ENCODE peak calls at places on chromosomes 11 and 22, in seven cellular contexts. One of them, this sample, is unnamed.
A peak's percentile ranks its signal among the peaks of the same experiment; 100 is the strongest.

GRCh38 chr22:24097961-24098391 is 83.3 kb upstream of the SUSD2 start:
- DNase-seq in neural progenitor cell: no peak
- DNase-seq in left lung: no peak
- DNase-seq in esophagus muscularis mucosa: no peak
- DNase-seq in CD4-positive, CD25-positive, alpha-beta regulatory T cell: no peak
- DNase-seq in A549: no peak
- DNase-seq in lung: no peak
- DNase-seq in this sample: no peak

GRCh38 chr11:66363187-66363601 is 8.4 kb downstream of the SLC29A2 start:
- DNase-seq in A549: no peak
- DNase-seq in CD4-positive, CD25-positive, alpha-beta regulatory T cell: no peak
- DNase-seq in neural progenitor cell: no peak
- DNase-seq in lung: peak; percentile 83
- DNase-seq in left lung: peak; percentile 86
- DNase-seq in esophagus muscularis mucosa: no peak
- DNase-seq in this sample: no peak

GRCh38 chr22:35301370-35301874 is 1.7 kb downstream of the TOM1 start:
- DNase-seq in A549: peak; percentile 44
- DNase-seq in lung: peak; percentile 80
- DNase-seq in left lung: peak; percentile 87
- DNase-seq in neural progenitor cell: no peak
- DNase-seq in esophagus muscularis mucosa: no peak
- DNase-seq in CD4-positive, CD25-positive, alpha-beta regulatory T cell: no peak
- DNase-seq in this sample: no peak

GRCh38 chr11:9367551-9367950 is 16.9 kb upstream of the IPO7 start:
- DNase-seq in neural progenitor cell: no peak
- DNase-seq in CD4-positive, CD25-positive, alpha-beta regulatory T cell: no peak
- DNase-seq in left lung: no peak
- DNase-seq in A549: no peak
- DNase-seq in lung: no peak
- DNase-seq in esophagus muscularis mucosa: no peak
- DNase-seq in this sample: no peak

GRCh38 chr22:50199836-50200332 is 927 bp upstream of the SELENOO start:
- DNase-seq in neural progenitor cell: peak; percentile 61
- DNase-seq in A549: no peak
- DNase-seq in esophagus muscularis mucosa: no peak
- DNase-seq in lung: no peak
- DNase-seq in CD4-positive, CD25-positive, alpha-beta regulatory T cell: no peak
- DNase-seq in left lung: no peak
- DNase-seq in this sample: no peak

GRCh38 chr11:16001899-16002426 is 354.4 kb downstream of the SOX6 start:
- DNase-seq in esophagus muscularis mucosa: no peak
- DNase-seq in A549: peak; percentile 4
- DNase-seq in neural progenitor cell: peak; percentile 62
- DNase-seq in lung: peak; percentile 37
- DNase-seq in left lung: peak; percentile 34
- DNase-seq in CD4-positive, CD25-positive, alpha-beta regulatory T cell: no peak
- DNase-seq in this sample: no peak

GRCh38 chr22:16789860-16790493 is 35.2 kb downstream of the XKR3 start:
- DNase-seq in left lung: no peak
- DNase-seq in esophagus muscularis mucosa: no peak
- DNase-seq in A549: no peak
- DNase-seq in CD4-positive, CD25-positive, alpha-beta regulatory T cell: no peak
- DNase-seq in lung: no peak
- DNase-seq in neural progenitor cell: no peak
- DNase-seq in this sample: no peak

GRCh38 chr11:117419136-117419914 is 91.7 kb downstream of the CEP164 start:
- DNase-seq in left lung: peak; percentile 20
- DNase-seq in esophagus muscularis mucosa: no peak
- DNase-seq in lung: no peak
- DNase-seq in A549: no peak
- DNase-seq in CD4-positive, CD25-positive, alpha-beta regulatory T cell: no peak
- DNase-seq in neural progenitor cell: no peak
- DNase-seq in this sample: no peak

GRCh38 chr11:47980093-47980906 is at the start of gene PTPRJ:
- DNase-seq in left lung: peak; percentile 63
- DNase-seq in A549: peak; percentile 73
- DNase-seq in lung: peak; percentile 56
- DNase-seq in esophagus muscularis mucosa: no peak
- DNase-seq in neural progenitor cell: peak; percentile 91
- DNase-seq in CD4-positive, CD25-positive, alpha-beta regulatory T cell: peak; percentile 66
- DNase-seq in this sample: peak; percentile 57

GRCh38 chr11:79062814-79063762 is 377.7 kb downstream of the TENM4 start:
- DNase-seq in lung: no peak
- DNase-seq in A549: peak; percentile 68
- DNase-seq in left lung: no peak
- DNase-seq in esophagus muscularis mucosa: no peak
- DNase-seq in neural progenitor cell: peak; percentile 59
- DNase-seq in CD4-positive, CD25-positive, alpha-beta regulatory T cell: no peak
- DNase-seq in this sample: no peak

GRCh38 chr11:84969103-84969502 is 658.0 kb downstream of the DLG2 start:
- DNase-seq in lung: no peak
- DNase-seq in esophagus muscularis mucosa: no peak
- DNase-seq in A549: no peak
- DNase-seq in left lung: no peak
- DNase-seq in neural progenitor cell: peak; percentile 4
- DNase-seq in CD4-positive, CD25-positive, alpha-beta regulatory T cell: no peak
- DNase-seq in this sample: no peak

GRCh38 chr11:27777013-27777412 is 76.8 kb upstream of the BDNF start:
- DNase-seq in left lung: no peak
- DNase-seq in lung: no peak
- DNase-seq in CD4-positive, CD25-positive, alpha-beta regulatory T cell: no peak
- DNase-seq in A549: no peak
- DNase-seq in neural progenitor cell: no peak
- DNase-seq in esophagus muscularis mucosa: no peak
- DNase-seq in this sample: no peak

GRCh38 chr11:26319906-26320305 is 12.0 kb upstream of the ANO3 start:
- DNase-seq in A549: no peak
- DNase-seq in left lung: no peak
- DNase-seq in esophagus muscularis mucosa: no peak
- DNase-seq in lung: no peak
- DNase-seq in CD4-positive, CD25-positive, alpha-beta regulatory T cell: no peak
- DNase-seq in neural progenitor cell: peak; percentile 55
- DNase-seq in this sample: no peak

GRCh38 chr11:3840870-3841425 is at the start of gene RHOG:
- DNase-seq in lung: peak; percentile 89
- DNase-seq in CD4-positive, CD25-positive, alpha-beta regulatory T cell: no peak
- DNase-seq in esophagus muscularis mucosa: peak; percentile 95
- DNase-seq in neural progenitor cell: no peak
- DNase-seq in A549: peak; percentile 80
- DNase-seq in left lung: peak; percentile 91
- DNase-seq in this sample: peak; percentile 61

GRCh38 chr11:12329169-12329568 is 48.2 kb upstream of the PARVA start:
- DNase-seq in neural progenitor cell: no peak
- DNase-seq in A549: no peak
- DNase-seq in left lung: no peak
- DNase-seq in CD4-positive, CD25-positive, alpha-beta regulatory T cell: no peak
- DNase-seq in lung: no peak
- DNase-seq in esophagus muscularis mucosa: no peak
- DNase-seq in this sample: no peak

GRCh38 chr22:40257979-40258378 is 80.3 kb downstream of the TNRC6B start:
- DNase-seq in CD4-positive, CD25-positive, alpha-beta regulatory T cell: no peak
- DNase-seq in A549: no peak
- DNase-seq in neural progenitor cell: no peak
- DNase-seq in lung: no peak
- DNase-seq in left lung: no peak
- DNase-seq in esophagus muscularis mucosa: no peak
- DNase-seq in this sample: no peak

GRCh38 chr11:9858822-9859221 is 194.9 kb downstream of the SWAP70 start:
- DNase-seq in left lung: no peak
- DNase-seq in neural progenitor cell: peak; percentile 32
- DNase-seq in CD4-positive, CD25-positive, alpha-beta regulatory T cell: no peak
- DNase-seq in lung: no peak
- DNase-seq in A549: no peak
- DNase-seq in esophagus muscularis mucosa: no peak
- DNase-seq in this sample: no peak

GRCh38 chr11:93984205-93984586 is 37.0 kb upstream of the HEPHL1 start:
- DNase-seq in neural progenitor cell: no peak
- DNase-seq in lung: no peak
- DNase-seq in left lung: no peak
- DNase-seq in esophagus muscularis mucosa: no peak
- DNase-seq in CD4-positive, CD25-positive, alpha-beta regulatory T cell: no peak
- DNase-seq in A549: no peak
- DNase-seq in this sample: no peak

DNA sequence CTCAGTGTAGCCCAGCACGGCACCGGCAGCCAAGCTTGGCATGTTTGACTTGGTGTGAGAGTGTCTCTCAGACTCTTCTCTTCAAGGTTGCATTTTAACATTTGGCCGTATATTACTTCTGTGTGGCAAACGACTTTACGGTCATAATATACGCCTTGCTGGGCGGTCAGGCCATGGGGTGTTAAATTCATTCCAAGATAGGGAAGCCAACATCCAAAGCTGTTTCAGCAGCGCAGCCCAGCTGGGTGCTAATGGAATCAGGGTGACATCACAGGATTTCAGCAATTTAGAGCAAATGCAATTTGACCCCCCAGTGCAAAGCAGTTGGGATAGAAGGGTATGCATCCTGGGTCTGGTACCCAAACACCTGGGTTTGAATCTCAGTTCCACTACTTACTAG is 16.7 kb upstream of the MYH9 start:
- DNase-seq in esophagus muscularis mucosa: peak; percentile 72
- DNase-seq in CD4-positive, CD25-positive, alpha-beta regulatory T cell: no peak
- DNase-seq in lung: no peak
- DNase-seq in left lung: no peak
- DNase-seq in A549: no peak
- DNase-seq in neural progenitor cell: no peak
- DNase-seq in this sample: no peak
- H3K4me1 ChIP-seq in esophagus muscularis mucosa: no peaks in the 10 kb centered on the region
- H3K4me1 ChIP-seq in CD4-positive, CD25-positive, alpha-beta regulatory T cell: peaks cover 44% of the 10 kb centered on the region
- H3K4me1 ChIP-seq in lung: no peaks in the 10 kb centered on the region
- H3K4me1 ChIP-seq in left lung: peaks cover 9% of the 10 kb centered on the region
- H3K4me1 ChIP-seq in A549: peaks cover 8% of the 10 kb centered on the region
- H3K4me1 ChIP-seq in neural progenitor cell: no peaks in the 10 kb centered on the region
- H3K4me1 ChIP-seq in this sample: peaks cover 51% of the 10 kb centered on the region

DNA sequence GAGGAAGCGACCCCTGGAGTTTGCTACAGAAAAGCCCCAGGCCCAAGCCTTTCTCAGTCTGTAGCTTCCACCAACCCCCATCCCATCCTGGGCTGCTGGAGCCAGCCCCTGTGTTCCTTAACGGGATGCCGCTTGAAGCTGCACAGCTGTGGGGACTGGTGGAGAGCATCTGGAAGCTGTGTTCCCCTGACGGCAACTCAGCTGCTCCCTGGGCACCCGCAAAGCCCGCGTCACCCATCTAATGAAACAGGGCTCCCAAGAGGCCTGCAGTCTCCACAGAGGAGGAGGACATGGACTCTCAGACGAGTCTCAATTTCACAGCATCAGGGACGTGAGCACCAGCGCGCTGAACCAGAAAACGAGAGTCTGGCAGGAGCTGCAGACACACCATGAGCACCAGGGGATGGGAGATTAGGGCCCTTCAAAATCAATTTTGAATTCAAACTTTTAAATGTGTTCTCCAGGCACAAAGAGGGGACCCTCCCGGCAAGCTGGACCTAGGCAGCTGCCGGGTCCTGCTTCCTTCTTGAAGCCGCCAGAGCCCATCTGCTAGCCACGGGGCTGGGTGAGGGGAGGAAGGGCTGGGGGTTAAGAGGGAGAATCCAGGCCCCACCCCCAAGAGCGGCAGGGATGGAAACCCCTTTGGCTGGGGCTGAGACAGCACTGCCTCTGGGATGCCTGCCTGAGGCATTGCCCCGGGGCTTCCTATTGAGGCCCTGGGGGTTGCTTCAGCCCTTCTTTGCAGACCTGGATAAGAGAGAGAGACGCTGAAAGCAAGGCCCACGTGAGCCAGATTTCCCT is 21.0 kb downstream of the LMO1 start:
- DNase-seq in left lung: no peak
- DNase-seq in A549: no peak
- DNase-seq in CD4-positive, CD25-positive, alpha-beta regulatory T cell: no peak
- DNase-seq in esophagus muscularis mucosa: no peak
- DNase-seq in neural progenitor cell: peak; percentile 51
- DNase-seq in lung: no peak
- DNase-seq in this sample: no peak
- H3K4me3 ChIP-seq in left lung: no peak overlapping the region
- H3K4me3 ChIP-seq in A549: no peak overlapping the region
- H3K4me3 ChIP-seq in CD4-positive, CD25-positive, alpha-beta regulatory T cell: no peak overlapping the region
- H3K4me3 ChIP-seq in esophagus muscularis mucosa: no peak overlapping the region
- H3K4me3 ChIP-seq in neural progenitor cell: no peak overlapping the region
- H3K4me3 ChIP-seq in lung: no peak overlapping the region
- H3K4me3 ChIP-seq in this sample: no peak overlapping the region

DNA sequence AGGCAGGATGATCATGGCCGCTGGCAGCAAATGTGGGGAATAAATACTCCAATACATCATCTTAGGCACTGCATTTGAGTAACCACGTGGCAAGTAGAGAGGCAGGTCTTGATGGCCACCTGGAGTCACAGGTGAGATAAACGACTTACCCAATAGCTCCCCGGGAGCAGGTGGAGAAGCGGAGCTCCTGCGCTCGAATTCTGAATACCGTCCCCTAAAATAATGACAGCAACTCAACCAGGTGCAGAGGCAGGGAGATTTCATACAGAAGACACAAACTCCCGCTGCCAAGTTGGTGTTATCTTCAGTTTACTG is 525 bp downstream of the SLC43A3 start:
- DNase-seq in left lung: no peak
- DNase-seq in esophagus muscularis mucosa: no peak
- DNase-seq in lung: no peak
- DNase-seq in CD4-positive, CD25-positive, alpha-beta regulatory T cell: peak; percentile 1
- DNase-seq in A549: no peak
- DNase-seq in neural progenitor cell: no peak
- DNase-seq in this sample: no peak
- H3K4me1 ChIP-seq in left lung: peaks cover 31% of the 10 kb centered on the region
- H3K4me1 ChIP-seq in esophagus muscularis mucosa: peaks cover 61% of the 10 kb centered on the region
- H3K4me1 ChIP-seq in lung: peaks cover 7% of the 10 kb centered on the region
- H3K4me1 ChIP-seq in CD4-positive, CD25-positive, alpha-beta regulatory T cell: peaks cover 36% of the 10 kb centered on the region
- H3K4me1 ChIP-seq in A549: peaks cover 31% of the 10 kb centered on the region
- H3K4me1 ChIP-seq in neural progenitor cell: no peaks in the 10 kb centered on the region
- H3K4me1 ChIP-seq in this sample: peaks cover 31% of the 10 kb centered on the region

DNA sequence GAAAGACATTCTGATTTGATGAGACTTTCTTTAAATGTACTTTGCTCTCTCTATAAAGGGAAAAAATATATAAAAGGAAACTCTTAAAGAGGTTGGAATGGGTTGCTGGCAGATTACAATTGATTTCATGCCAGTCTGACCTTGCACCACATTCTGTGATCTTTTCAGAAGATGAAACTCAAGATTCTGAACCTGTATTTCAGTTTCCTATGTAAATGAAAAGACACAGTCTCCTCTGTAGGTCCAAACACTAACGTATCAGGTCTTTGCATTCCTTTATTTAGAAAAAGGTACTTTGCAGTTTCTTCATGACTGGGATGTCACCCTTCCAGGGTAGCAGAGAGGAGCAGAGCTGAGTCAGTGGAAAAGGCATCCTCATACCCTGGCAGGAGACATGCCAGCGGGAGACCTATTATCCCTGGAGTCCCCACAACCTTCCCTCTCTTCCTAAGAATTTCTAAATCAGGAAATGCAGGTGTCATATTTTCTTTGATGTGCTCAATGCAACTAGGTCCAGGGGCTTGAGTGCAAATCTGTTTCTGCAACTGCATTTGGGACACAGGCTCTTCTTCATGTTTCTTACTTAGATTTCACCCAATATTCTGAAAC is 282.6 kb downstream of the CADM1 start:
- DNase-seq in A549: no peak
- DNase-seq in lung: no peak
- DNase-seq in left lung: no peak
- DNase-seq in neural progenitor cell: no peak
- DNase-seq in esophagus muscularis mucosa: no peak
- DNase-seq in CD4-positive, CD25-positive, alpha-beta regulatory T cell: no peak
- DNase-seq in this sample: no peak
- H3K4me3 ChIP-seq in A549: peak overlapping the region; percentile 13
- H3K4me3 ChIP-seq in lung: no peak overlapping the region
- H3K4me3 ChIP-seq in left lung: no peak overlapping the region
- H3K4me3 ChIP-seq in neural progenitor cell: no peak overlapping the region
- H3K4me3 ChIP-seq in esophagus muscularis mucosa: no peak overlapping the region
- H3K4me3 ChIP-seq in CD4-positive, CD25-positive, alpha-beta regulatory T cell: peak overlapping the region; percentile 35
- H3K4me3 ChIP-seq in this sample: no peak overlapping the region